ENCODE peak calls at places on chromosomes 2 and 18, in ten cellular contexts. R is endothelial cell, S is psoas muscle, O is lower lobe of right lung, A is GM06990, B is RWPE1, H is OCI-LY7, U is A673, V is omental fat pad, F is Peyer's patch. D is an unnamed sample.

GRCh38 chr2:24304098-24304497 is 56.2 kb downstream of the ITSN2 start:
- DNase-seq in R (no peak), S (peak; percentile 78), O (peak; percentile 63), A (no peak), B (peak; percentile 26), H (no peak), U (no peak), V (peak; percentile 49), F (no peak), D (no peak)

GRCh38 chr2:42878581-42878980 is 86.2 kb upstream of the HAAO start:
- DNase-seq in R (no peak), S (no peak), O (no peak), A (no peak), B (no peak), H (no peak), U (no peak), V (peak; percentile 13), F (no peak), D (no peak)

GRCh38 chr18:12376034-12376717 is 851 bp downstream of the AFG3L2 start:
- DNase-seq in R (peak; percentile 10), S (peak; percentile 21), O (peak; percentile 53), A (peak; percentile 53), B (peak; percentile 37), H (peak; percentile 30), U (peak; percentile 26), V (peak; percentile 27), F (no peak), D (no peak)

GRCh38 chr2:96527052-96527964 is 9.2 kb upstream of the ARID5A start:
- DNase-seq in R (peak; percentile 59), S (no peak), O (no peak), A (peak; percentile 81), B (no peak), H (no peak), U (no peak), V (no peak), F (peak; percentile 58), D (no peak)

GRCh38 chr2:190053426-190053825 is 9.1 kb downstream of the MSTN start:
- DNase-seq in R (no peak), S (no peak), O (no peak), A (no peak), B (no peak), H (no peak), U (no peak), V (no peak), F (no peak), D (no peak)

GRCh38 chr2:241224851-241225438 is 36.5 kb downstream of the ANO7 start:
- DNase-seq in R (no peak), S (no peak), O (no peak), A (no peak), B (no peak), H (no peak), U (no peak), V (no peak), F (no peak), D (no peak)

GRCh38 chr2:160464996-160465395 is 28.6 kb downstream of the RBMS1 start:
- DNase-seq in R (no peak), S (no peak), O (no peak), A (no peak), B (no peak), H (no peak), U (no peak), V (no peak), F (no peak), D (no peak)

GRCh38 chr2:12046641-12047040 is 300.2 kb downstream of the LPIN1 start:
- DNase-seq in R (no peak), S (no peak), O (no peak), A (no peak), B (peak; percentile 74), H (no peak), U (no peak), V (no peak), F (no peak), D (no peak)

GRCh38 chr2:236663671-236664101 is 94.1 kb downstream of the ACKR3 start:
- DNase-seq in R (no peak), S (peak; percentile 78), O (no peak), A (no peak), B (no peak), H (no peak), U (no peak), V (no peak), F (peak; percentile 13), D (no peak)

GRCh38 chr2:236408786-236409185 is 144.6 kb upstream of the ASB18 start:
- DNase-seq in R (no peak), S (no peak), O (no peak), A (no peak), B (no peak), H (no peak), U (no peak), V (no peak), F (no peak), D (no peak)

GRCh38 chr2:120864981-120865380 is 129.3 kb downstream of the GLI2 start:
- DNase-seq in R (no peak), S (no peak), O (peak; percentile 24), A (no peak), B (no peak), H (no peak), U (no peak), V (no peak), F (no peak), D (no peak)

GRCh38 chr2:233061591-233062446 is 1.7 kb downstream of the INPP5D start:
- DNase-seq in R (no peak), S (peak; percentile 28), O (peak; percentile 68), A (peak; percentile 68), B (no peak), H (peak; percentile 73), U (no peak), V (no peak), F (peak; percentile 75), D (no peak)
- TF ChIP-seq CTCF in R (no peak), S (peak; percentile 15), O (peak; percentile 34), A (peak; percentile 56), B (no peak), H (peak; percentile 67), U (no peak), V (no peak), F (peak; percentile 7), D (peak; percentile 37)

GRCh38 chr2:119389615-119390306 is 23.0 kb downstream of the DBI start:
- DNase-seq in R (no peak), S (peak; percentile 63), O (no peak), A (no peak), B (no peak), H (no peak), U (peak; percentile 65), V (peak; percentile 57), F (no peak), D (no peak)

GRCh38 chr2:119384971-119385370 is 18.2 kb downstream of the DBI start:
- DNase-seq in R (no peak), S (no peak), O (no peak), A (no peak), B (no peak), H (no peak), U (no peak), V (no peak), F (no peak), D (no peak)

GRCh38 chr2:119383410-119384140 is 16.8 kb downstream of the DBI start:
- DNase-seq in R (no peak), S (no peak), O (no peak), A (no peak), B (no peak), H (peak; percentile 56), U (no peak), V (no peak), F (no peak), D (no peak)

GRCh38 chr2:119385465-119385864 is 18.7 kb downstream of the DBI start:
- DNase-seq in R (no peak), S (no peak), O (no peak), A (no peak), B (no peak), H (no peak), U (no peak), V (no peak), F (no peak), D (no peak)

GRCh38 chr2:119387381-119388129 is 20.8 kb downstream of the DBI start:
- DNase-seq in R (no peak), S (peak; percentile 67), O (peak; percentile 88), A (peak; percentile 28), B (no peak), H (no peak), U (peak; percentile 94), V (peak; percentile 64), F (no peak), D (no peak)
- TF ChIP-seq CTCF in R (no peak), S (no peak), O (peak; percentile 28), A (peak; percentile 43), B (no peak), H (peak; percentile 32), U (peak; percentile 59), V (no peak), F (peak; percentile 6), D (no peak)

DNA sequence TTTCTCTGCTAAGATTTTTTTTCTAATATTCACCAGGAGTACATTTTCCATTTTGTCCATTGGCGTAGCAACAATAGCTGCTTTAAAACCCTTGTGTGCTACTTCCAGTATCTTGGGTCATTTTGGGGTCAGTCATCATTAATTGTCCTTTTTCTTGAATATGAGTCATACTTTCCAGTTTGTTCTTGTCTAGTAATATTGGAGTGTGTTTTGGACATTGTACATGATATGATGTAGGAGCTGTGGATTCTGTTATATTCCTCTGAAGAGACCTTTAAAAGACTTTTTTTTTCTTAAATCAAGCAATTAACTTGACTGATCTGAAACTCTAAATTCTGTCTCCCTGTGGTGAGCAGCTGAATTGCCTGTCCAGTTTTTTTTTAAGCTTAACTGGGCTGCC is 40.8 kb downstream of the AGPS start:
- DNase-seq in R (no peak), S (no peak), O (no peak), A (no peak), B (no peak), H (no peak), U (no peak), V (no peak), F (no peak), D (no peak)
- TF ChIP-seq CTCF in R (no peak), S (no peak), O (no peak), A (no peak), B (no peak), H (no peak), U (no peak), V (no peak), F (no peak), D (no peak)

DNA sequence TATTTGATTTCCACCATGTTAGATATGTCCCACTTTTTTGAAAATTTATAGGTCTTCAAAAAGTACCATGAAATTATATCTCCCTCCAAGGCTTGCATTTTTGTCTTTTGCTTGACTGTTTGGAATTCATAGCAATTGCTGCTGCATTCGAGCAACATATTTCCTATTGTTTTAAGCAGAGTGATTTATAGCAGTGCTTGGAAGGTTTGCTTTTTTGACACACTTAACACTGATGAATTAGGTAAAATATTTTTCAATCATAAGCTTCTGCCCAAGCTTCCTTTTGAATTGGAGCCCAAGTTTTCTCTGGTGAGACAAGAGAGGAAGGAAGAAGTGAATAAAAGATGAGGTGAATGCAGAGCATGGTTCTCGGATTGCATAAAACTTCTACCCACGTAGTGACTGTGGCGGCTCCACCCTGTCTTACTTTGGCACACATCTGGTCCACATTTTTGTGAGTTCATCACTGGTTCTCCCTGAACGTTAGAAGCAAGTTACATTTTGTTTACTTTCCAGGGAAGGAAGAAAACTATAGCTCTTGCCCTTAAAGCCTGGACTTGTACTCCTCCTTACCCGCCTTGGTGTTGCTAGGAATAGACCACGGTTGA is 667.0 kb downstream of the TSN start:
- DNase-seq in R (no peak), S (no peak), O (no peak), A (no peak), B (no peak), H (no peak), U (peak; percentile 31), V (no peak), F (no peak), D (no peak)
- TF ChIP-seq CTCF in R (no peak), S (no peak), O (no peak), A (no peak), B (no peak), H (no peak), U (no peak), V (no peak), F (no peak), D (no peak)